ENCODE peak calls at places on chromosomes 16 and 17, in seven cellular contexts. Y is AG04450, E is stromal cell of bone marrow, H is ACHN, N is NCI-H1436 treated with DMSO at 0.1 percent for 48 hours, O is posterior cingulate gyrus, B is HT-29. R is an unnamed sample.

GRCh38 chr17:41131979-41132378 is 8.0 kb upstream of the KRTAP4-12 start:
- DNase-seq in Y (no peak), E (no peak), H (no peak), N (no peak), O (no peak), B (no peak), R (no peak)

GRCh38 chr16:7304257-7304656 is 28.4 kb upstream of the RBFOX1 start:
- DNase-seq in Y (no peak), E (no peak), H (no peak), N (no peak), O (peak), B (no peak), R (no peak)

GRCh38 chr17:34305606-34306005 is 13.6 kb upstream of the CCL8 start:
- DNase-seq in Y (no peak), E (no peak), H (no peak), N (no peak), O (no peak), B (no peak), R (no peak)

GRCh38 chr16:5060073-5060641 is 5.6 kb downstream of the C16orf89 start:
- DNase-seq in Y (no peak), E (no peak), H (no peak), N (no peak), O (peak), B (no peak), R (no peak)

GRCh38 chr17:55161935-55162555 is 102.7 kb upstream of the HLF start:
- DNase-seq in Y (peak), E (peak), H (peak), N (no peak), O (no peak), B (no peak), R (peak)

GRCh38 chr16:82092711-82093110 is 57.7 kb downstream of the HSD17B2 start:
- DNase-seq in Y (no peak), E (no peak), H (peak), N (no peak), O (no peak), B (no peak), R (no peak)

GRCh38 chr17:48472485-48473281 is 42.7 kb upstream of the SKAP1 start:
- DNase-seq in Y (peak), E (no peak), H (peak), N (no peak), O (no peak), B (peak), R (peak)

GRCh38 chr17:5500804-5501391 is 14.5 kb downstream of the MIS12 start:
- DNase-seq in Y (peak), E (peak), H (peak), N (no peak), O (peak), B (no peak), R (no peak)

GRCh38 chr17:70552982-70553334 is 383.6 kb downstream of the KCNJ2 start:
- DNase-seq in Y (no peak), E (no peak), H (no peak), N (no peak), O (no peak), B (no peak), R (no peak)

GRCh38 chr16:65249768-65250167 is 127.9 kb upstream of the CDH11 start:
- DNase-seq in Y (no peak), E (peak), H (no peak), N (no peak), O (no peak), B (no peak), R (no peak)

GRCh38 chr17:74749262-74750038 is 1.0 kb downstream of the NHERF1 start:
- DNase-seq in Y (no peak), E (no peak), H (peak), N (no peak), O (peak), B (peak), R (no peak)

GRCh38 chr16:3317315-3317999 is 12.2 kb downstream of the ZNF75A start:
- DNase-seq in Y (no peak), E (no peak), H (peak), N (no peak), O (no peak), B (no peak), R (no peak)

GRCh38 chr16:11672206-11673090 is 4.2 kb downstream of the SNN start:
- DNase-seq in Y (no peak), E (no peak), H (no peak), N (no peak), O (peak), B (peak), R (no peak)

GRCh38 chr16:2985893-2986355 is 5.7 kb upstream of the PKMYT1 start:
- DNase-seq in Y (no peak), E (no peak), H (no peak), N (no peak), O (no peak), B (no peak), R (no peak)

GRCh38 chr17:49437696-49438438 is 23.2 kb upstream of the PHB1 start:
- DNase-seq in Y (no peak), E (no peak), H (no peak), N (no peak), O (no peak), B (no peak), R (no peak)

GRCh38 chr17:78131172-78132085 is 858 bp downstream of the TMC8 start:
- DNase-seq in Y (no peak), E (no peak), H (no peak), N (no peak), O (peak), B (no peak), R (no peak)

GRCh38 chr16:75011634-75012307 is 12.9 kb downstream of the ZNRF1 start:
- DNase-seq in Y (peak), E (peak), H (peak), N (no peak), O (no peak), B (no peak), R (peak)

GRCh38 chr17:51004249-51004648 is 116.4 kb downstream of the SPAG9 start:
- DNase-seq in Y (no peak), E (no peak), H (no peak), N (no peak), O (no peak), B (no peak), R (no peak)

GRCh38 chr17:76053230-76054111 is 18.8 kb downstream of the SRP68 start:
- DNase-seq in Y (peak), E (peak), H (peak), N (no peak), O (no peak), B (peak), R (no peak)

GRCh38 chr17:18093616-18094408 is 6.1 kb downstream of the DRG2 start:
- DNase-seq in Y (peak), E (peak), H (peak), N (no peak), O (peak), B (peak), R (no peak)

GRCh38 chr17:28735242-28735722 is 6.7 kb downstream of the NEK8 start:
- DNase-seq in Y (no peak), E (no peak), H (no peak), N (no peak), O (no peak), B (no peak), R (no peak)

R was measured in GM04503.